ENCODE peak calls at places on chromosomes 5 and 9, in six cellular contexts. H, Y, Q, F, S and B are unnamed samples.

GRCh38 chr5:103454774-103455173 is 107.8 kb downstream of the NUDT12 start:
- DNase-seq in Y (no peak), H (peak; percentile 33), F (no peak), S (no peak), Q (no peak), B (no peak)

GRCh38 chr9:76023715-76024195 is 133.3 kb downstream of the PCSK5 start:
- DNase-seq in H (no peak), F (peak; percentile 47), S (peak; percentile 26), Q (no peak), Y (peak; percentile 58), B (no peak)

GRCh38 chr9:124366476-124367220 is 48.6 kb downstream of the PSMB7 start:
- DNase-seq in Y (no peak), S (no peak), F (no peak), Q (no peak), H (peak; percentile 82), B (no peak)

GRCh38 chr5:124824637-124825158 is 78.3 kb upstream of the ZNF608 start:
- DNase-seq in Y (no peak), S (no peak), Q (no peak), H (peak; percentile 85), F (no peak), B (no peak)

GRCh38 chr9:71910602-71911060 is 362 bp downstream of the ABHD17B start:
- DNase-seq in Q (no peak), Y (no peak), F (no peak), S (no peak), H (no peak), B (no peak)

GRCh38 chr5:149168276-149168675 is 27.0 kb downstream of the ABLIM3 start:
- DNase-seq in Q (no peak), H (no peak), F (no peak), S (no peak), Y (no peak), B (no peak)

GRCh38 chr5:87650284-87650683 is 237.6 kb upstream of the CCNH start:
- DNase-seq in F (no peak), H (no peak), Q (no peak), Y (no peak), S (no peak), B (no peak)

GRCh38 chr9:87099383-87099782 is 152.1 kb upstream of the GAS1 start:
- DNase-seq in Q (no peak), Y (no peak), H (no peak), F (no peak), S (no peak), B (no peak)

GRCh38 chr9:27450752-27451151 is 73.3 kb upstream of the IFNK start:
- DNase-seq in Q (no peak), S (no peak), F (no peak), H (no peak), Y (no peak), B (no peak)

GRCh38 chr9:137477778-137478612 is 18.9 kb upstream of the NSMF start:
- DNase-seq in Q (no peak), Y (peak; percentile 10), F (peak; percentile 41), H (no peak), S (no peak), B (no peak)

GRCh38 chr9:94772128-94772527 is 45.6 kb downstream of the AOPEP start:
- DNase-seq in F (no peak), Y (no peak), S (no peak), Q (no peak), H (no peak), B (no peak)

GRCh38 chr5:74953961-74954720 is 88.0 kb upstream of the FAM169A start:
- DNase-seq in S (no peak), Y (no peak), F (no peak), H (peak; percentile 77), Q (no peak), B (no peak)

GRCh38 chr5:5777013-5777412 is 354.5 kb downstream of the ICE1 start:
- DNase-seq in Q (no peak), S (no peak), H (no peak), F (no peak), Y (no peak), B (no peak)

GRCh38 chr5:170380361-170380951 is 8.7 kb downstream of the KCNMB1 start:
- DNase-seq in S (no peak), F (no peak), H (no peak), Q (no peak), Y (no peak), B (no peak)

GRCh38 chr9:119771336-119771735 is 402.1 kb upstream of the BRINP1 start:
- DNase-seq in H (no peak), S (no peak), Y (no peak), F (no peak), Q (no peak), B (no peak)

GRCh38 chr5:136075339-136075885 is 46.6 kb downstream of the TGFBI start:
- DNase-seq in Y (no peak), S (peak; percentile 28), F (no peak), Q (no peak), H (no peak), B (peak; percentile 38)

GRCh38 chr9:132372177-132373095 is 17.6 kb upstream of the SETX start:
- DNase-seq in S (no peak), H (peak; percentile 36), Q (no peak), Y (no peak), F (no peak), B (no peak)

GRCh38 chr9:85742630-85742928 is 825 bp upstream of the AGTPBP1 start:
- DNase-seq in F (no peak), Y (no peak), H (peak; percentile 72), Q (no peak), S (no peak), B (no peak)

GRCh38 chr5:55584398-55585265 is 49.9 kb upstream of the PLPP1 start:
- DNase-seq in Y (no peak), S (no peak), Q (no peak), H (no peak), F (no peak), B (no peak)

GRCh38 chr5:167296056-167296455 is 995.4 kb upstream of the WWC1 start:
- DNase-seq in H (no peak), Y (no peak), S (no peak), Q (no peak), F (no peak), B (no peak)

GRCh38 chr5:167296680-167297079 is 994.8 kb upstream of the WWC1 start:
- DNase-seq in F (no peak), Y (no peak), Q (no peak), H (no peak), S (no peak), B (peak; percentile 12)

GRCh38 chr5:167295686-167296015 is 995.8 kb upstream of the WWC1 start:
- DNase-seq in Y (no peak), Q (no peak), F (no peak), S (no peak), H (no peak), B (no peak)

GRCh38 chr5:167290478-167290877 is 1001.0 kb upstream of the WWC1 start:
- DNase-seq in F (no peak), S (no peak), Y (no peak), Q (no peak), H (no peak), B (no peak)

GRCh38 chr5:167294861-167295685 is 996.4 kb upstream of the WWC1 start:
- DNase-seq in Q (no peak), H (peak; percentile 91), Y (no peak), F (no peak), S (peak; percentile 65), B (peak; percentile 22)
- H3K4me3 ChIP-seq in Q (no peak overlapping the region), H (no peak overlapping the region), Y (no peak overlapping the region), F (no peak overlapping the region), S (no peak overlapping the region), B (no peak overlapping the region)

GRCh38 chr5:174722500-174722899 is 1.9 kb upstream of the MSX2 start:
- DNase-seq in S (no peak), F (no peak), Q (no peak), H (no peak), Y (no peak), B (no peak)

GRCh38 chr5:174721522-174722432 is 2.6 kb upstream of the MSX2 start:
- DNase-seq in H (no peak), S (no peak), Q (no peak), F (no peak), Y (no peak), B (no peak)

GRCh38 chr5:174720066-174720611 is 4.2 kb upstream of the MSX2 start:
- DNase-seq in Q (no peak), Y (no peak), F (no peak), H (no peak), S (peak; percentile 40), B (peak; percentile 52)

GRCh38 chr5:174719211-174719610 is 5.2 kb upstream of the MSX2 start:
- DNase-seq in Q (no peak), F (no peak), S (peak; percentile 10), H (no peak), Y (no peak), B (no peak)

GRCh38 chr5:174720612-174721521 is 3.5 kb upstream of the MSX2 start:
- DNase-seq in S (peak; percentile 80), F (no peak), H (no peak), Y (no peak), Q (no peak), B (peak; percentile 95)
- H3K4me3 ChIP-seq in S (peak overlapping the region; percentile 58), F (no peak overlapping the region), H (peak overlapping the region; percentile 32), Y (no peak overlapping the region), Q (no peak overlapping the region), B (peak overlapping the region; percentile 27)

GRCh38 chr9:129351642-129352151 is 173.6 kb upstream of the IER5L start:
- DNase-seq in H (no peak), Q (no peak), Y (no peak), F (no peak), S (peak; percentile 73), B (peak; percentile 86)
- H3K4me3 ChIP-seq in H (peak overlapping the region; percentile 56), Q (peak overlapping the region; percentile 44), Y (no peak overlapping the region), F (peak overlapping the region; percentile 22), S (peak overlapping the region; percentile 85), B (peak overlapping the region; percentile 61)

GRCh38 chr9:33446507-33447403 is 638 bp downstream of the AQP3 start:
- DNase-seq in Y (peak; percentile 78), F (peak; percentile 75), S (no peak), H (peak; percentile 72), Q (no peak), B (no peak)
- H3K4me3 ChIP-seq in Y (peak overlapping the region; percentile 79), F (peak overlapping the region; percentile 99), S (peak overlapping the region; percentile 79), H (peak overlapping the region; percentile 40), Q (peak overlapping the region; percentile 45), B (peak overlapping the region; percentile 57)

GRCh38 chr9:134707031-134707680 is 65.6 kb downstream of the COL5A1 start:
- DNase-seq in S (no peak), F (no peak), H (peak; percentile 88), Q (no peak), Y (no peak), B (no peak)
- H3K4me3 ChIP-seq in S (no peak overlapping the region), F (no peak overlapping the region), H (no peak overlapping the region), Q (no peak overlapping the region), Y (no peak overlapping the region), B (no peak overlapping the region)

DNA sequence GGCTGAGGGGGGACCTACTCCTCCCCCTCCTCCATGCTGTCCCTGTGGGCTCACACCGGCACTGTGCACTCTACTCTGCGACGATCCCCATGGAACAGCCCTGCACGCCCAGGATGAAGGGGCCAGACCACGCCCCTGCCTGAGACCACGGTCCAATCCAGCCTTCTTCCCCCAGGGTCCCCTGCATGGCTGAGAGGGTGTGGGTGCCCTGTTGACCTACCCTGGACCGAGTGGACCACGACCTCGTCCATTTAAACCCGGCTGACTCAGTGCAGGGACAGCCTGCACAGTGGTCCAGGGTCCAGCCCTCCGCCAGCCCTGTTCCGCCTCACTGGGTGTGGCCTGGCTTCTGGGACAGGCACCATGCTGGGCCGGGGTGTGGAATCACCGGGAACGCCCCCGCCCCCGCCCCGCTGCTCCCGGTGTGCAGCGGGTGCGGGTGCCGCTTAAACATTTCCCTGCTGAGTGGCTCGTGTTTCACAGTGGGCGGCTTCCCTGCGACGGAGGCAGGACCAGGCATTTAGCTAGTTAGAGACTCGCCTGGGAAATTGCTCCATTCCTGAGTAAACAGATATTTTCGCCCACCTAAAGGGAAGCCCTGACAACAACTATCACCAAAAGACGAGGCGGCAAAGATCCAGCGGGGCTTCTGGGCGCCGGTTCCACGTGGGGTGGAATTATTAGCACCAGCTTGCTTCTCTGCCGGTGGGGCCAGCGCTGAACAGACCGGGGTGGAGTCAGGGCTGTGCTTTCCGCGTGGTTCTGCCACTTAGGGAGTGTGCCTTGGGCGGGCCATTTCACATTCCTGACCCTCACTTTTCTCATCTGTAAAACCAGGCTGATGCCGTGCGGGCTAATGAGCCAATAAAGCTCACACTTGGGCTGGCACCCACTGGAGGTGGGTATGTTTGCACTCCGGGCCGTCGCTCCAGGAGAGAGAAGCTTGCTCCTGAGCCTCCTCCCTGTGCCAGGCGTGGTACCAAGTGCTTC is 22.6 kb downstream of the DBH start:
- DNase-seq in Y (no peak), Q (no peak), F (no peak), H (peak; percentile 19), S (no peak), B (peak; percentile 90)
- H3K4me3 ChIP-seq in Y (no peak overlapping the region), Q (no peak overlapping the region), F (no peak overlapping the region), H (no peak overlapping the region), S (peak overlapping the region; percentile 30), B (peak overlapping the region; percentile 8)